ENCODE peak calls at places on chromosome 1, in seven cellular contexts. E, L, X, H, N, A and C are unnamed samples.

GRCh38 chr1:225846331-225847310 is 35.6 kb downstream of the TMEM63A start:
- DNase-seq in E (no peak), L (no peak), X (no peak), H (no peak), N (no peak), A (no peak), C (no peak)

GRCh38 chr1:153933420-153933819 is 10.6 kb upstream of the GATAD2B start:
- DNase-seq in E (peak), L (no peak), X (no peak), H (no peak), N (no peak), A (no peak), C (no peak)

GRCh38 chr1:220887202-220887867 is 8.1 kb downstream of the HLX start:
- DNase-seq in E (peak), L (no peak), X (no peak), H (no peak), N (no peak), A (no peak), C (no peak)

GRCh38 chr1:47569681-47570470 is 132.0 kb downstream of the FOXD2 start:
- DNase-seq in E (no peak), L (no peak), X (peak), H (peak), N (no peak), A (no peak), C (peak)

GRCh38 chr1:99656701-99657100 is 10.8 kb downstream of the PALMD start:
- DNase-seq in E (no peak), L (no peak), X (no peak), H (no peak), N (no peak), A (no peak), C (no peak)

GRCh38 chr1:5997316-5997715 is 5.1 kb upstream of the NPHP4 start:
- DNase-seq in E (no peak), L (no peak), X (no peak), H (no peak), N (no peak), A (no peak), C (no peak)

GRCh38 chr1:104745875-104746274 is 996.2 kb downstream of the AMY1C start:
- DNase-seq in E (no peak), L (no peak), X (no peak), H (no peak), N (no peak), A (no peak), C (no peak)

GRCh38 chr1:92784051-92784638 is 763 bp downstream of the EVI5 start:
- DNase-seq in E (no peak), L (no peak), X (peak), H (no peak), N (peak), A (no peak), C (peak)

GRCh38 chr1:8009043-8010002 is 16.8 kb downstream of the ERRFI1 start:
- DNase-seq in E (no peak), L (no peak), X (no peak), H (no peak), N (no peak), A (no peak), C (no peak)

GRCh38 chr1:2134232-2134603 is 60.4 kb downstream of the FAAP20 start:
- DNase-seq in E (no peak), L (no peak), X (peak), H (no peak), N (no peak), A (no peak), C (no peak)

GRCh38 chr1:2133039-2133878 is 61.3 kb downstream of the FAAP20 start:
- DNase-seq in E (peak), L (peak), X (no peak), H (peak), N (peak), A (peak), C (no peak)

GRCh38 chr1:2134604-2135307 is 59.8 kb downstream of the FAAP20 start:
- DNase-seq in E (no peak), L (no peak), X (peak), H (no peak), N (no peak), A (no peak), C (no peak)

GRCh38 chr1:2132222-2133038 is 62.1 kb downstream of the FAAP20 start:
- DNase-seq in E (peak), L (peak), X (peak), H (no peak), N (no peak), A (no peak), C (no peak)

GRCh38 chr1:2133879-2134215 is 60.7 kb downstream of the FAAP20 start:
- DNase-seq in E (no peak), L (no peak), X (no peak), H (no peak), N (no peak), A (no peak), C (no peak)
- TF ChIP-seq JUND in E (no peak), L (no peak), X (no peak), H (no peak), N (no peak), A (no peak), C (no peak)

GRCh38 chr1:62237361-62237760 is 42.7 kb downstream of the L1TD1 start:
- DNase-seq in E (no peak), L (no peak), X (no peak), H (no peak), N (no peak), A (no peak), C (no peak)
- TF ChIP-seq JUND in E (no peak), L (no peak), X (no peak), H (no peak), N (no peak), A (no peak), C (no peak)

DNA sequence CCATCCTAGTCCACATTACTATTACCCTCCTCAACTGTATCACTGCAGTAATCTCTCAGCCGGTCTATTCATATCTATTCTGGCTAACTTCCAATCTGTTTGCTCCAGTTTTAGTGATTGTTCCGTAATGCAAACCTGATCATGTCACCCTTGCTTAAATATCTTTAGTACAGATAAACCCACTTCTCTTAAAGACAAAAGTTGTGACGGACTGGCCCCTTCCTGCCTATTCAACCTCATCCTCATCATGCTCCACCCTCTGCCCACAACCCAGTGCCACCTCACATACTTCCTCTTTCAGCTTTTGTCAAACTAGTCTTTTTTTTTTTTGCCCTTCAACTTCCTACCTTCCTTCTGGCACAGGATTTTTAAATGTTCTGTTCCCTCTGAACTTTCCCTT is 2.8 kb upstream of the C1orf162 start:
- DNase-seq in E (no peak), L (no peak), X (no peak), H (no peak), N (peak), A (no peak), C (no peak)
- TF ChIP-seq JUND in E (no peak), L (no peak), X (no peak), H (no peak), N (no peak), A (no peak), C (no peak)

GRCh38 chr1:197356723-197357533 is 88.9 kb downstream of the CRB1 start:
- DNase-seq in E (peak), L (peak), X (peak), H (peak), N (no peak), A (no peak), C (peak)
- TF ChIP-seq JUND in E (no peak), L (no peak), X (no peak), H (no peak), N (no peak), A (no peak), C (no peak)